ENCODE peak calls at places on chromosomes 13 and 19, in nine cellular contexts. I, S, F, A, U, N, B, T and X are unnamed samples.

GRCh38 chr13:113856716-113857065 is 7.2 kb downstream of the GAS6 start:
- DNase-seq in A (peak), S (no peak), U (no peak), F (no peak), T (no peak), B (no peak), I (no peak), N (peak), X (no peak)

GRCh38 chr13:98144501-98145350 is 1.8 kb downstream of the FARP1 start:
- DNase-seq in U (no peak), A (peak), T (no peak), F (peak), S (no peak), I (no peak), B (no peak), N (no peak), X (no peak)

GRCh38 chr13:82803341-82803740 is 1078.9 kb downstream of the SLITRK1 start:
- DNase-seq in B (no peak), U (no peak), N (no peak), I (no peak), A (peak), S (no peak), T (no peak), F (no peak), X (no peak)

GRCh38 chr19:41050426-41050825 is 37.8 kb upstream of the CYP2A13 start:
- DNase-seq in N (peak), A (no peak), I (no peak), F (no peak), B (no peak), T (no peak), S (no peak), U (no peak), X (no peak)

GRCh38 chr13:99436686-99437416 is 64.4 kb upstream of the TM9SF2 start:
- DNase-seq in I (peak), F (peak), N (peak), B (peak), A (peak), S (peak), U (peak), T (peak), X (peak)

GRCh38 chr19:11265785-11266236 is 3.5 kb upstream of the DOCK6 start:
- DNase-seq in N (no peak), A (peak), S (no peak), T (no peak), B (no peak), I (no peak), U (no peak), F (no peak), X (no peak)

GRCh38 chr13:60261432-60262351 is 98.0 kb upstream of the DIAPH3 start:
- DNase-seq in F (no peak), U (no peak), N (no peak), A (no peak), T (no peak), S (no peak), I (no peak), B (peak), X (no peak)

GRCh38 chr19:47607564-47608073 is 1.3 kb upstream of the BICRA start:
- DNase-seq in S (no peak), F (no peak), U (no peak), I (no peak), B (no peak), T (no peak), A (no peak), N (no peak), X (no peak)

GRCh38 chr19:47765522-47766358 is 12.8 kb upstream of the SELENOW start:
- DNase-seq in T (peak), N (no peak), S (peak), A (peak), F (no peak), I (peak), B (peak), U (no peak), X (no peak)

GRCh38 chr13:111861766-111862366 is 205.1 kb upstream of the SOX1 start:
- DNase-seq in S (peak), F (no peak), A (no peak), T (no peak), N (no peak), B (no peak), I (no peak), U (no peak), X (no peak)

GRCh38 chr13:51793570-51794273 is 10.2 kb downstream of the DHRS12 start:
- DNase-seq in F (peak), B (no peak), N (no peak), A (peak), T (no peak), S (peak), U (no peak), I (no peak), X (peak)

GRCh38 chr19:40220674-40221073 is 2.5 kb upstream of the TTC9B start:
- DNase-seq in U (no peak), F (no peak), I (no peak), S (no peak), N (no peak), B (no peak), T (no peak), A (no peak), X (no peak)

GRCh38 chr19:47229674-47230121 is 1.3 kb downstream of the BBC3 start:
- DNase-seq in U (no peak), N (no peak), S (peak), B (no peak), I (no peak), F (no peak), A (peak), T (peak), X (no peak)

GRCh38 chr13:40313269-40314200 is 352.9 kb downstream of the FOXO1 start:
- DNase-seq in T (no peak), N (no peak), I (no peak), A (peak), S (no peak), F (no peak), U (no peak), B (no peak), X (no peak)

GRCh38 chr13:109000207-109000606 is 370.8 kb downstream of the MYO16 start:
- DNase-seq in F (no peak), T (no peak), N (no peak), U (no peak), I (no peak), S (peak), B (no peak), A (no peak), X (no peak)

GRCh38 chr19:22610121-22610520 is 24.0 kb upstream of the ZNF492 start:
- DNase-seq in I (no peak), A (no peak), T (no peak), U (no peak), S (no peak), N (peak), B (no peak), F (no peak), X (no peak)

GRCh38 chr19:51607920-51608562 is 22.2 kb downstream of the SIGLEC5 start:
- DNase-seq in F (peak), T (peak), N (peak), U (no peak), I (peak), A (peak), B (peak), S (peak), X (peak)

GRCh38 chr19:47471733-47472457 is at the start of gene SLC8A2:
- DNase-seq in A (peak), N (no peak), S (peak), B (peak), F (peak), I (peak), U (peak), T (peak), X (no peak)

GRCh38 chr19:2282062-2282861 is at the start of gene PEAK3:
- DNase-seq in S (peak), F (no peak), I (peak), B (no peak), N (peak), A (no peak), U (no peak), T (no peak), X (no peak)

GRCh38 chr13:95201814-95202521 is 99.3 kb downstream of the ABCC4 start:
- DNase-seq in U (no peak), B (no peak), N (peak), F (no peak), A (no peak), T (no peak), S (peak), I (no peak), X (no peak)

GRCh38 chr19:47723573-47723923 is 10.3 kb downstream of the EHD2 start:
- DNase-seq in U (no peak), B (no peak), S (peak), A (peak), T (no peak), N (no peak), I (peak), F (no peak), X (no peak)

GRCh38 chr13:43767351-43767901 is 19.3 kb downstream of the ENOX1 start:
- DNase-seq in I (peak), U (no peak), N (no peak), S (no peak), B (no peak), A (peak), T (no peak), F (no peak), X (no peak)

GRCh38 chr13:21232196-21232595 is 55.7 kb downstream of the MRPL57 start:
- DNase-seq in S (peak), I (peak), B (no peak), T (no peak), F (peak), N (no peak), U (no peak), A (peak), X (no peak)

GRCh38 chr19:30565680-30566079 is 193.5 kb downstream of the ZNF536 start:
- DNase-seq in I (no peak), U (no peak), N (no peak), A (no peak), S (no peak), F (no peak), T (no peak), B (no peak), X (no peak)

GRCh38 chr13:27728271-27728670 is 64.0 kb upstream of the GSX1 start:
- DNase-seq in B (no peak), S (peak), N (no peak), T (no peak), U (no peak), F (no peak), I (no peak), A (no peak), X (no peak)

GRCh38 chr13:100879255-100879654 is 204.7 kb upstream of the TMTC4 start:
- DNase-seq in T (no peak), A (no peak), S (no peak), U (no peak), I (no peak), B (no peak), N (no peak), F (no peak), X (no peak)

GRCh38 chr19:14553939-14554243 is 18.0 kb downstream of the NDUFB7 start:
- DNase-seq in N (no peak), F (no peak), I (no peak), S (no peak), U (no peak), B (no peak), A (no peak), T (no peak), X (no peak)

GRCh38 chr19:14556662-14557188 is 15.1 kb downstream of the NDUFB7 start:
- DNase-seq in T (peak), I (peak), U (peak), N (peak), B (peak), S (peak), F (peak), A (peak), X (peak)

GRCh38 chr19:14555918-14556661 is 15.8 kb downstream of the NDUFB7 start:
- DNase-seq in B (no peak), A (peak), F (no peak), S (no peak), I (no peak), N (no peak), T (no peak), U (no peak), X (no peak)

GRCh38 chr19:14553042-14553938 is 18.6 kb downstream of the NDUFB7 start:
- DNase-seq in S (no peak), I (no peak), F (no peak), U (no peak), T (no peak), A (no peak), N (no peak), B (no peak), X (no peak)

DNA sequence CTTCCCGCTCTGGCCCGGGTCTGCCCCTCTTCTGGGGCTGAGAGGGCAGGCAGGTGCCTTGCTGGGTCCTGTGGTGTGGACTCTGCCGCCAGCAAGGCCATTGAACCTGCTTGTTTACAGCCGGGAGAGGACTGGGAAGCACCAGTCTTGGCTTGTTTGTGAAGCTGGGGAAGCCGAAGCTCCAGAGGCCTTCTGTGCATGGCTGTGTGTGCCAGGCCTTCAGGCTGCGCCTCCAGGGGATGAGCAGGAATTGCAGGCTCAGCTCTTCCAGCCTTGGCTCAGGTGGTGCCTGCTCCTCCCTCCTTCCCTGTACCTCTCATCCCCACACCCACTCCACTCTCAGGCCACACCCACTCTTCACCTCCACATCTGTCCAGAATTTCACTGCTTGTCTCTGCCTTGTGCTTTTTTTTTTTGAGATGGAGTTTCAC is 17.5 kb downstream of the NDUFB7 start:
- DNase-seq in T (no peak), F (no peak), N (no peak), S (no peak), I (no peak), B (no peak), A (no peak), U (no peak), X (no peak)
- TF ChIP-seq CTCF in T (no peak), F (no peak), N (no peak), S (no peak), I (no peak), B (no peak), A (no peak), U (no peak), X (no peak)

GRCh38 chr13:65540064-65540635 is 1690.0 kb downstream of the PCDH9 start:
- DNase-seq in A (peak), N (no peak), S (no peak), T (no peak), U (no peak), F (no peak), I (no peak), B (no peak), X (no peak)
- TF ChIP-seq CTCF in A (no peak), N (no peak), S (no peak), T (no peak), U (no peak), F (no peak), I (no peak), B (no peak), X (no peak)

GRCh38 chr19:38718747-38719543 is 25.3 kb downstream of the CAPN12 start:
- DNase-seq in U (no peak), I (no peak), S (no peak), F (no peak), T (no peak), B (no peak), A (no peak), N (no peak), X (no peak)
- TF ChIP-seq CTCF in U (no peak), I (peak), S (no peak), F (peak), T (no peak), B (peak), A (peak), N (no peak), X (no peak)

GRCh38 chr19:17579523-17580244 is 24.2 kb downstream of the COLGALT1 start:
- DNase-seq in T (no peak), N (peak), A (peak), B (no peak), I (peak), S (peak), U (no peak), F (no peak), X (no peak)

GRCh38 chr19:17582613-17583012 is 27.2 kb downstream of the COLGALT1 start:
- DNase-seq in N (no peak), S (no peak), T (no peak), A (no peak), F (no peak), U (no peak), I (no peak), B (no peak), X (no peak)

GRCh38 chr19:17581211-17581874 is 25.9 kb downstream of the COLGALT1 start:
- DNase-seq in F (no peak), T (no peak), I (no peak), U (no peak), S (no peak), B (no peak), N (no peak), A (no peak), X (no peak)

GRCh38 chr19:17577698-17578097 is 22.2 kb downstream of the COLGALT1 start:
- DNase-seq in F (no peak), A (no peak), S (no peak), I (no peak), T (no peak), U (no peak), B (no peak), N (no peak), X (no peak)

GRCh38 chr19:17580470-17581000 is 25.1 kb downstream of the COLGALT1 start:
- DNase-seq in U (no peak), T (no peak), F (no peak), B (no peak), S (no peak), I (no peak), N (no peak), A (no peak), X (no peak)
- TF ChIP-seq CTCF in U (no peak), T (no peak), F (no peak), B (no peak), S (no peak), I (no peak), N (no peak), A (peak), X (no peak)